ENCODE peak calls at places on chromosome 5, in six cellular contexts. X is transverse colon; C is body of pancreas; O is AG04450; M is CD8-positive, alpha-beta T cell; G is lower lobe of right lung. D is an unnamed sample. For H3K27me3, the result is how much of the 10 kb centered on the place peaks cover.

GRCh38 chr5:149641000-149641576 is 59.8 kb downstream of the ARHGEF37 start:
- DNase-seq in X (peak), C (no peak), O (no peak), M (no peak), G (no peak), D (no peak)

GRCh38 chr5:89421035-89421434 is 538.1 kb upstream of the MEF2C start:
- DNase-seq in X (no peak), C (no peak), O (no peak), M (no peak), G (no peak), D (no peak)

GRCh38 chr5:157554180-157555030 is 21.2 kb downstream of the ADAM19 start:
- DNase-seq in X (no peak), C (no peak), O (no peak), M (no peak), G (no peak), D (no peak)

GRCh38 chr5:125011014-125011413 is 264.6 kb upstream of the ZNF608 start:
- DNase-seq in X (no peak), C (no peak), O (no peak), M (no peak), G (no peak), D (no peak)

GRCh38 chr5:113169720-113170119 is 193.1 kb downstream of the DCP2 start:
- DNase-seq in X (no peak), C (no peak), O (no peak), M (no peak), G (no peak), D (no peak)

GRCh38 chr5:140795259-140795641 is 598 bp downstream of the PCDHA2 start:
- DNase-seq in X (no peak), C (no peak), O (no peak), M (no peak), G (no peak), D (no peak)

GRCh38 chr5:149962040-149962439 is 1.5 kb downstream of the SLC26A2 start:
- DNase-seq in X (no peak), C (no peak), O (no peak), M (no peak), G (no peak), D (no peak)

GRCh38 chr5:134534726-134535110 is 9.2 kb downstream of the JADE2 start:
- DNase-seq in X (no peak), C (no peak), O (no peak), M (no peak), G (no peak), D (no peak)

GRCh38 chr5:80957031-80957761 is 3.0 kb upstream of the RASGRF2 start:
- DNase-seq in X (no peak), C (no peak), O (no peak), M (no peak), G (no peak), D (no peak)

GRCh38 chr5:4883388-4883787 is 256.7 kb upstream of the ADAMTS16 start:
- DNase-seq in X (no peak), C (no peak), O (no peak), M (no peak), G (no peak), D (no peak)

GRCh38 chr5:54904425-54904824 is 81.0 kb downstream of the ESM1 start:
- DNase-seq in X (no peak), C (no peak), O (peak), M (no peak), G (no peak), D (no peak)

GRCh38 chr5:50439221-50439620 is 1.9 kb downstream of the EMB start:
- DNase-seq in X (no peak), C (no peak), O (no peak), M (no peak), G (no peak), D (no peak)

GRCh38 chr5:50447228-50447627 is 6.1 kb upstream of the EMB start:
- DNase-seq in X (no peak), C (no peak), O (no peak), M (no peak), G (no peak), D (no peak)

GRCh38 chr5:50445281-50445949 is 4.3 kb upstream of the EMB start:
- DNase-seq in X (peak), C (no peak), O (no peak), M (peak), G (no peak), D (no peak)

GRCh38 chr5:50440651-50441478 is at the start of gene EMB:
- DNase-seq in X (peak), C (peak), O (no peak), M (peak), G (peak), D (no peak)

DNA sequence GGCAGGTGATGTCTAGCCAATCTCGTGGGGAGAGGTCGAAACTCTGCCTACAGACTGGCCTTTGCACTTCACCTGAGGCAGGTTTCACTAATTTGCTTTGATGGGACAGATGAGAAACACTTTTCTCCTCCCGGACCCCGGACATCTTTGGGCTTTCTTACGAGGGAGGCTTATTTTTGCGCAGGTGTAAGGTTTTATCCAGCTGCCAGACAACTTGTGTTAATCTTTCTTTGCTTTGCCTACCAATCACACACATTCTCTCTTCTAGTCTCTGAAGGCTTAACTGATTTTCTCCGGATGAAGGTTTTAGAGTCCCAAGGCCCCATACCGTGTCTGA is 359 bp upstream of the EMB start:
- DNase-seq in X (no peak), C (no peak), O (no peak), M (no peak), G (no peak), D (no peak)
- TF ChIP-seq CTCF in X (no peak), C (no peak), O (no peak), M (no peak), G (no peak), D (no peak)

GRCh38 chr5:103340717-103341397 is 82.3 kb downstream of the MACIR start:
- DNase-seq in X (no peak), C (no peak), O (no peak), M (no peak), G (no peak), D (no peak)
- H3K4me3 ChIP-seq in X (no peak), C (no peak), O (no peak), M (no peak), G (no peak), D (no peak)

GRCh38 chr5:159052282-159053011 is 47.3 kb downstream of the EBF1 start:
- DNase-seq in X (no peak), C (no peak), O (no peak), M (no peak), G (no peak), D (no peak)
- H3K27me3 ChIP-seq in X (under half), C (under half), O (under half), M (under half), G (under half), D (under half)

GRCh38 chr5:76468625-76469410 is 65.7 kb downstream of the IQGAP2 start:
- DNase-seq in X (no peak), C (no peak), O (no peak), M (no peak), G (no peak), D (no peak)
- TF ChIP-seq CTCF in X (no peak), C (no peak), O (no peak), M (no peak), G (no peak), D (no peak)

GRCh38 chr5:58459860-58460726 is at the start of gene PLK2:
- DNase-seq in X (peak), C (peak), O (peak), M (peak), G (peak), D (peak)
- H3K4me3 ChIP-seq in X (peak), C (peak), O (peak), M (peak), G (peak), D (peak)

DNA sequence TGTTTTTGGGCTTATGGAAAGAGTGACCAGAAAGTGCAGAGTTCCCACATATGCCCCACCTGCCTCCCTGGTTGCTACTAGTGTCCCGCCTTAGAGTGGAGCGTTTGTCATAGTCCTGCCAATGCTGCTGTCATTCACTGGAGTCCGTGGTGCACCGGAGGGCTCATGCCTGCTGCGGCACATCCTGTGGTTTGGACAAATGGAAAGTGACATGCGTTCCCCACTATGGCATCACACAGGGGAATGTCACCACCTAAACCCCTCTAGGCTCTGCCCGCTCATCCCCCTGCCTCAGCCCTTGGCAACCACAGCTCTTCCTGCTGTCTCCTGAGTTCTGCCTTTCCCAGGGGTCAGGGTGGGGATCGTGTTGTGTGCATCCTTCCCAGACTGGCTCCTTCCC is 29.2 kb downstream of the IRX4 start:
- DNase-seq in X (no peak), C (no peak), O (no peak), M (no peak), G (no peak), D (no peak)
- H3K27me3 ChIP-seq in X (half or more), C (under half), O (half or more), M (under half), G (half or more), D (under half)

D was measured in BJ.